ENCODE peak calls at places on chromosomes 5 and 9, in six cellular contexts. One of them, this sample, is unnamed. For H3K4me1, the result is how much of the 10 kb centered on the place peaks cover.

GRCh38 chr9:2837915-2838314 is 6.0 kb downstream of the PUM3 start:
- DNase-seq in GM23248: peak
- DNase-seq in suprapubic skin: no peak
- DNase-seq in keratinocyte: no peak
- DNase-seq in sigmoid colon: no peak
- DNase-seq in cardiac muscle cell: no peak
- DNase-seq in this sample: peak

GRCh38 chr5:2832394-2832793 is 80.9 kb upstream of the IRX2 start:
- DNase-seq in GM23248: no peak
- DNase-seq in suprapubic skin: no peak
- DNase-seq in keratinocyte: no peak
- DNase-seq in sigmoid colon: no peak
- DNase-seq in cardiac muscle cell: no peak
- DNase-seq in this sample: no peak

GRCh38 chr9:119601632-119602031 is 232.4 kb upstream of the BRINP1 start:
- DNase-seq in GM23248: no peak
- DNase-seq in suprapubic skin: no peak
- DNase-seq in keratinocyte: no peak
- DNase-seq in sigmoid colon: no peak
- DNase-seq in cardiac muscle cell: no peak
- DNase-seq in this sample: no peak

GRCh38 chr9:37747271-37747753 is 6.3 kb upstream of the TRMT10B start:
- DNase-seq in GM23248: peak
- DNase-seq in suprapubic skin: no peak
- DNase-seq in keratinocyte: no peak
- DNase-seq in sigmoid colon: no peak
- DNase-seq in cardiac muscle cell: peak
- DNase-seq in this sample: peak

GRCh38 chr5:77087484-77088291 is 603 bp upstream of the ZBED3 start:
- DNase-seq in GM23248: no peak
- DNase-seq in suprapubic skin: no peak
- DNase-seq in keratinocyte: no peak
- DNase-seq in sigmoid colon: no peak
- DNase-seq in cardiac muscle cell: peak
- DNase-seq in this sample: no peak

GRCh38 chr9:125551781-125552180 is 155.2 kb downstream of the MAPKAP1 start:
- DNase-seq in GM23248: no peak
- DNase-seq in suprapubic skin: no peak
- DNase-seq in keratinocyte: no peak
- DNase-seq in sigmoid colon: no peak
- DNase-seq in cardiac muscle cell: no peak
- DNase-seq in this sample: no peak

GRCh38 chr5:1466631-1467265 is 21.5 kb upstream of the SLC6A3 start:
- DNase-seq in GM23248: no peak
- DNase-seq in suprapubic skin: peak
- DNase-seq in keratinocyte: no peak
- DNase-seq in sigmoid colon: peak
- DNase-seq in cardiac muscle cell: no peak
- DNase-seq in this sample: no peak

GRCh38 chr5:78648359-78649219 is at the start of gene LHFPL2:
- DNase-seq in GM23248: peak
- DNase-seq in suprapubic skin: peak
- DNase-seq in keratinocyte: no peak
- DNase-seq in sigmoid colon: peak
- DNase-seq in cardiac muscle cell: peak
- DNase-seq in this sample: peak

GRCh38 chr9:106704056-106704625 is 158.8 kb upstream of the ZNF462 start:
- DNase-seq in GM23248: peak
- DNase-seq in suprapubic skin: no peak
- DNase-seq in keratinocyte: no peak
- DNase-seq in sigmoid colon: no peak
- DNase-seq in cardiac muscle cell: no peak
- DNase-seq in this sample: no peak

GRCh38 chr5:1794896-1795290 is 4.7 kb downstream of the MRPL36 start:
- DNase-seq in GM23248: no peak
- DNase-seq in suprapubic skin: peak
- DNase-seq in keratinocyte: no peak
- DNase-seq in sigmoid colon: peak
- DNase-seq in cardiac muscle cell: no peak
- DNase-seq in this sample: no peak

GRCh38 chr9:34328500-34328982 is 527 bp downstream of the KIF24 start:
- DNase-seq in GM23248: no peak
- DNase-seq in suprapubic skin: no peak
- DNase-seq in keratinocyte: no peak
- DNase-seq in sigmoid colon: no peak
- DNase-seq in cardiac muscle cell: no peak
- DNase-seq in this sample: no peak

GRCh38 chr9:106921341-106921899 is 58.5 kb downstream of the ZNF462 start:
- DNase-seq in GM23248: peak
- DNase-seq in suprapubic skin: no peak
- DNase-seq in keratinocyte: no peak
- DNase-seq in sigmoid colon: no peak
- DNase-seq in cardiac muscle cell: peak
- DNase-seq in this sample: no peak

GRCh38 chr5:134174841-134175839 is 1.6 kb downstream of the SKP1 start:
- DNase-seq in GM23248: peak
- DNase-seq in suprapubic skin: no peak
- DNase-seq in keratinocyte: no peak
- DNase-seq in sigmoid colon: no peak
- DNase-seq in cardiac muscle cell: peak
- DNase-seq in this sample: peak

GRCh38 chr9:8858250-8859161 is 1058.9 kb upstream of the DMAC1 start:
- DNase-seq in GM23248: no peak
- DNase-seq in suprapubic skin: no peak
- DNase-seq in keratinocyte: no peak
- DNase-seq in sigmoid colon: no peak
- DNase-seq in cardiac muscle cell: no peak
- DNase-seq in this sample: no peak

GRCh38 chr9:102499468-102499867 is 495.7 kb upstream of the CYLC2 start:
- DNase-seq in GM23248: no peak
- DNase-seq in suprapubic skin: no peak
- DNase-seq in keratinocyte: no peak
- DNase-seq in sigmoid colon: no peak
- DNase-seq in cardiac muscle cell: no peak
- DNase-seq in this sample: no peak

GRCh38 chr5:177524539-177524900 is 7.8 kb upstream of the DDX41 start:
- DNase-seq in GM23248: no peak
- DNase-seq in suprapubic skin: no peak
- DNase-seq in keratinocyte: no peak
- DNase-seq in sigmoid colon: peak
- DNase-seq in cardiac muscle cell: no peak
- DNase-seq in this sample: no peak

GRCh38 chr9:128096614-128097013 is 28.6 kb downstream of the SLC25A25 start:
- DNase-seq in GM23248: no peak
- DNase-seq in suprapubic skin: no peak
- DNase-seq in keratinocyte: no peak
- DNase-seq in sigmoid colon: no peak
- DNase-seq in cardiac muscle cell: no peak
- DNase-seq in this sample: no peak

GRCh38 chr9:128094166-128094949 is 26.3 kb downstream of the SLC25A25 start:
- DNase-seq in GM23248: peak
- DNase-seq in suprapubic skin: peak
- DNase-seq in keratinocyte: peak
- DNase-seq in sigmoid colon: peak
- DNase-seq in cardiac muscle cell: peak
- DNase-seq in this sample: peak

GRCh38 chr9:128097156-128098016 is 29.4 kb downstream of the SLC25A25 start:
- DNase-seq in GM23248: no peak
- DNase-seq in suprapubic skin: no peak
- DNase-seq in keratinocyte: no peak
- DNase-seq in sigmoid colon: no peak
- DNase-seq in cardiac muscle cell: no peak
- DNase-seq in this sample: no peak

GRCh38 chr9:128093016-128093415 is 25.0 kb downstream of the SLC25A25 start:
- DNase-seq in GM23248: no peak
- DNase-seq in suprapubic skin: no peak
- DNase-seq in keratinocyte: no peak
- DNase-seq in sigmoid colon: no peak
- DNase-seq in cardiac muscle cell: no peak
- DNase-seq in this sample: no peak

GRCh38 chr9:128094950-128095544 is 27.0 kb downstream of the SLC25A25 start:
- DNase-seq in GM23248: no peak
- DNase-seq in suprapubic skin: no peak
- DNase-seq in keratinocyte: no peak
- DNase-seq in sigmoid colon: no peak
- DNase-seq in cardiac muscle cell: no peak
- DNase-seq in this sample: no peak
- H3K27ac ChIP-seq in GM23248: peak
- H3K27ac ChIP-seq in suprapubic skin: peak
- H3K27ac ChIP-seq in keratinocyte: peak
- H3K27ac ChIP-seq in sigmoid colon: peak
- H3K27ac ChIP-seq in cardiac muscle cell: peak
- H3K27ac ChIP-seq in this sample: peak

GRCh38 chr9:134061019-134061687 is 6.7 kb downstream of the BRD3 start:
- DNase-seq in GM23248: no peak
- DNase-seq in suprapubic skin: no peak
- DNase-seq in keratinocyte: no peak
- DNase-seq in sigmoid colon: peak
- DNase-seq in cardiac muscle cell: no peak
- DNase-seq in this sample: no peak
- H3K4me1 ChIP-seq in GM23248: under half
- H3K4me1 ChIP-seq in suprapubic skin: half or more
- H3K4me1 ChIP-seq in keratinocyte: under half
- H3K4me1 ChIP-seq in sigmoid colon: half or more
- H3K4me1 ChIP-seq in cardiac muscle cell: under half
- H3K4me1 ChIP-seq in this sample: under half

GRCh38 chr5:175690025-175690424 is 32.2 kb downstream of the HRH2 start:
- DNase-seq in GM23248: no peak
- DNase-seq in suprapubic skin: no peak
- DNase-seq in keratinocyte: no peak
- DNase-seq in sigmoid colon: peak
- DNase-seq in cardiac muscle cell: no peak
- DNase-seq in this sample: no peak
- H3K27ac ChIP-seq in GM23248: no peak
- H3K27ac ChIP-seq in suprapubic skin: peak
- H3K27ac ChIP-seq in keratinocyte: no peak
- H3K27ac ChIP-seq in sigmoid colon: peak
- H3K27ac ChIP-seq in cardiac muscle cell: no peak
- H3K27ac ChIP-seq in this sample: no peak

GRCh38 chr5:110323357-110323756 is 403.1 kb downstream of the TMEM232 start:
- DNase-seq in GM23248: no peak
- DNase-seq in suprapubic skin: no peak
- DNase-seq in keratinocyte: no peak
- DNase-seq in sigmoid colon: no peak
- DNase-seq in cardiac muscle cell: no peak
- DNase-seq in this sample: no peak

GRCh38 chr5:110321117-110321516 is 405.4 kb downstream of the TMEM232 start:
- DNase-seq in GM23248: peak
- DNase-seq in suprapubic skin: no peak
- DNase-seq in keratinocyte: no peak
- DNase-seq in sigmoid colon: no peak
- DNase-seq in cardiac muscle cell: no peak
- DNase-seq in this sample: no peak

GRCh38 chr5:110323832-110324231 is 402.6 kb downstream of the TMEM232 start:
- DNase-seq in GM23248: no peak
- DNase-seq in suprapubic skin: no peak
- DNase-seq in keratinocyte: no peak
- DNase-seq in sigmoid colon: no peak
- DNase-seq in cardiac muscle cell: no peak
- DNase-seq in this sample: no peak
- H3K4me1 ChIP-seq in GM23248: under half
- H3K4me1 ChIP-seq in suprapubic skin: under half
- H3K4me1 ChIP-seq in keratinocyte: under half
- H3K4me1 ChIP-seq in sigmoid colon: under half
- H3K4me1 ChIP-seq in cardiac muscle cell: under half
- H3K4me1 ChIP-seq in this sample: under half

GRCh38 chr5:10586008-10586407 is 22.1 kb downstream of the ANKRD33B start:
- DNase-seq in GM23248: no peak
- DNase-seq in suprapubic skin: no peak
- DNase-seq in keratinocyte: no peak
- DNase-seq in sigmoid colon: no peak
- DNase-seq in cardiac muscle cell: no peak
- DNase-seq in this sample: no peak
- H3K27ac ChIP-seq in GM23248: no peak
- H3K27ac ChIP-seq in suprapubic skin: no peak
- H3K27ac ChIP-seq in keratinocyte: no peak
- H3K27ac ChIP-seq in sigmoid colon: no peak
- H3K27ac ChIP-seq in cardiac muscle cell: no peak
- H3K27ac ChIP-seq in this sample: no peak

GRCh38 chr9:116157436-116158138 is 4.0 kb downstream of the PAPPA start:
- DNase-seq in GM23248: peak
- DNase-seq in suprapubic skin: no peak
- DNase-seq in keratinocyte: no peak
- DNase-seq in sigmoid colon: peak
- DNase-seq in cardiac muscle cell: no peak
- DNase-seq in this sample: no peak

GRCh38 chr9:116154976-116155699 is 1.5 kb downstream of the PAPPA start:
- DNase-seq in GM23248: peak
- DNase-seq in suprapubic skin: no peak
- DNase-seq in keratinocyte: no peak
- DNase-seq in sigmoid colon: no peak
- DNase-seq in cardiac muscle cell: no peak
- DNase-seq in this sample: no peak

GRCh38 chr9:116154334-116154975 is 864 bp downstream of the PAPPA start:
- DNase-seq in GM23248: peak
- DNase-seq in suprapubic skin: no peak
- DNase-seq in keratinocyte: no peak
- DNase-seq in sigmoid colon: peak
- DNase-seq in cardiac muscle cell: peak
- DNase-seq in this sample: no peak

GRCh38 chr9:116155700-116156045 is 2.1 kb downstream of the PAPPA start:
- DNase-seq in GM23248: peak
- DNase-seq in suprapubic skin: no peak
- DNase-seq in keratinocyte: no peak
- DNase-seq in sigmoid colon: no peak
- DNase-seq in cardiac muscle cell: no peak
- DNase-seq in this sample: no peak

GRCh38 chr9:116156621-116157314 is 3.2 kb downstream of the PAPPA start:
- DNase-seq in GM23248: peak
- DNase-seq in suprapubic skin: peak
- DNase-seq in keratinocyte: no peak
- DNase-seq in sigmoid colon: peak
- DNase-seq in cardiac muscle cell: peak
- DNase-seq in this sample: no peak
- H3K4me1 ChIP-seq in GM23248: under half
- H3K4me1 ChIP-seq in suprapubic skin: under half
- H3K4me1 ChIP-seq in keratinocyte: under half
- H3K4me1 ChIP-seq in sigmoid colon: under half
- H3K4me1 ChIP-seq in cardiac muscle cell: under half
- H3K4me1 ChIP-seq in this sample: under half

GRCh38 chr5:38531518-38531917 is 24.9 kb downstream of the LIFR start:
- DNase-seq in GM23248: no peak
- DNase-seq in suprapubic skin: no peak
- DNase-seq in keratinocyte: no peak
- DNase-seq in sigmoid colon: no peak
- DNase-seq in cardiac muscle cell: no peak
- DNase-seq in this sample: no peak
- H3K27ac ChIP-seq in GM23248: no peak
- H3K27ac ChIP-seq in suprapubic skin: no peak
- H3K27ac ChIP-seq in keratinocyte: no peak
- H3K27ac ChIP-seq in sigmoid colon: no peak
- H3K27ac ChIP-seq in cardiac muscle cell: peak
- H3K27ac ChIP-seq in this sample: no peak

DNA sequence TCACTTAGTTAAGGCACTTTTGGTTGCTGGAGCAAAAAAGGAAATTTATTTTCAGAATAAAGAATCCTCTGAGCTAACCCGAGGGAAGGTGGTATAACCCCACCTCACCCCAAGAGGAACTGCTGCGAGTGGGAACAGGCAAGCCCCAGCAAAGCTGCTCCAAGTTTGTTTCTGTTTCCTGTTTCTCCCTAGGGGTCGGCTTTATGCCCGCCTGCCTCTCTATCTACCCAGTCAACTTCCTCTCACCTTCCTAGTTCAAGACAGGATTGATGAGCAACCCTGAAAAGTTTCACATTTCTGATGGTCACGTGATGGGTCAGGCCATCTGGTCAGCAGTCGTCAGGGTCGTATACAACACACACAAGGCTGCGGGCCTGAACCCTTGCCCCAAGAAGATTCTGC is 31.1 kb downstream of the TRIO start:
- DNase-seq in GM23248: no peak
- DNase-seq in suprapubic skin: no peak
- DNase-seq in keratinocyte: no peak
- DNase-seq in sigmoid colon: no peak
- DNase-seq in cardiac muscle cell: peak
- DNase-seq in this sample: no peak
- H3K4me1 ChIP-seq in GM23248: half or more
- H3K4me1 ChIP-seq in suprapubic skin: under half
- H3K4me1 ChIP-seq in keratinocyte: under half
- H3K4me1 ChIP-seq in sigmoid colon: half or more
- H3K4me1 ChIP-seq in cardiac muscle cell: half or more
- H3K4me1 ChIP-seq in this sample: under half

This sample was measured in CD4-positive, CD25-positive, alpha-beta regulatory T cell.